ENCODE peak calls at places on chromosome 12, in seven cellular contexts. A, W, C, N, J, S and B are unnamed samples.

GRCh38 chr12:15963271-15963670 is 52.1 kb downstream of the DERA start:
- DNase-seq in J (no peak), A (no peak), C (no peak), S (no peak), N (no peak), W (no peak), B (peak)

GRCh38 chr12:123150273-123150803 is 552 bp downstream of the PITPNM2 start:
- DNase-seq in N (peak), W (no peak), S (peak), A (no peak), J (no peak), C (no peak), B (no peak)

GRCh38 chr12:1838994-1839365 is 18.6 kb downstream of the LRTM2 start:
- DNase-seq in J (no peak), W (peak), C (no peak), S (no peak), A (no peak), N (no peak), B (no peak)

GRCh38 chr12:94460594-94460959 is 910 bp upstream of the CEP83 start:
- DNase-seq in C (no peak), N (no peak), W (no peak), J (no peak), A (no peak), S (no peak), B (no peak)

GRCh38 chr12:6562881-6563280 is 5.2 kb downstream of the NOP2 start:
- DNase-seq in N (no peak), S (no peak), C (no peak), J (no peak), A (no peak), W (no peak), B (no peak)

GRCh38 chr12:131533139-131533538 is 177.8 kb upstream of the SFSWAP start:
- DNase-seq in S (no peak), J (no peak), C (no peak), A (no peak), N (no peak), W (no peak), B (no peak)

GRCh38 chr12:29039013-29039412 is 110.1 kb upstream of the FAR2 start:
- DNase-seq in A (no peak), S (no peak), W (no peak), J (peak), C (no peak), N (no peak), B (no peak)

GRCh38 chr12:57429473-57430116 is 1.2 kb downstream of the R3HDM2 start:
- DNase-seq in J (no peak), S (peak), W (no peak), C (no peak), A (no peak), N (no peak), B (no peak)

GRCh38 chr12:18643673-18644072 is 94.1 kb downstream of the PLCZ1 start:
- DNase-seq in A (no peak), W (no peak), S (no peak), C (no peak), N (no peak), J (peak), B (no peak)

GRCh38 chr12:77049767-77050353 is 15.5 kb downstream of the E2F7 start:
- DNase-seq in W (no peak), J (peak), C (peak), N (no peak), A (no peak), S (no peak), B (peak)

GRCh38 chr12:68538722-68539614 is 71.7 kb upstream of the RAP1B start:
- DNase-seq in N (no peak), S (no peak), J (no peak), C (no peak), A (peak), W (no peak), B (no peak)

GRCh38 chr12:75177997-75178396 is 31.6 kb downstream of the KCNC2 start:
- DNase-seq in W (no peak), A (no peak), S (no peak), J (peak), N (no peak), C (no peak), B (peak)

GRCh38 chr12:88255224-88255623 is 113.1 kb downstream of the TMTC3 start:
- DNase-seq in A (no peak), N (no peak), C (no peak), S (no peak), W (no peak), J (no peak), B (no peak)

GRCh38 chr12:104303538-104304151 is at the start of gene EID3:
- DNase-seq in C (peak), N (peak), A (peak), W (no peak), S (peak), J (no peak), B (peak)

GRCh38 chr12:27566159-27566558 is 42.2 kb downstream of the PPFIBP1 start:
- DNase-seq in J (no peak), A (no peak), W (no peak), C (no peak), S (no peak), N (no peak), B (no peak)